ENCODE peak calls at places on chromosomes 11 and 22, in ten cellular contexts. C is brain microvascular endothelial cell, S is PC-9, E is GM23338, T is HCT116, U is tibial nerve, D is lung, R is DND-41, N is mesendoderm, O is ovary. J is an unnamed sample.
A peak's percentile ranks its signal among the peaks of the same experiment; 100 is the strongest.

GRCh38 chr22:37985751-37986281 is 1.5 kb upstream of the SOX10 start:
- DNase-seq in D (no peak), E (no peak), C (no peak), S (no peak), O (no peak), T (no peak), R (no peak), U (no peak), N (no peak), J (no peak)

GRCh38 chr11:7635137-7635536 is 38.2 kb downstream of the CYB5R2 start:
- DNase-seq in T (no peak), R (no peak), O (no peak), S (no peak), N (no peak), U (no peak), C (no peak), D (no peak), E (no peak), J (no peak)

GRCh38 chr11:61683961-61684869 is 4.0 kb downstream of the DAGLA start:
- DNase-seq in D (no peak), U (no peak), C (no peak), O (no peak), N (no peak), S (no peak), T (no peak), R (no peak), E (no peak), J (peak; percentile 42)

GRCh38 chr11:32884770-32885384 is 7.7 kb upstream of the QSER1 start:
- DNase-seq in D (no peak), C (peak; percentile 9), O (no peak), S (no peak), N (peak; percentile 53), U (no peak), E (peak; percentile 60), R (no peak), T (no peak), J (no peak)

GRCh38 chr22:37898441-37899181 is 7.5 kb upstream of the MICALL1 start:
- DNase-seq in S (peak; percentile 84), N (peak; percentile 51), U (no peak), R (no peak), E (peak; percentile 63), C (no peak), O (no peak), D (peak; percentile 41), T (no peak), J (peak; percentile 70)

GRCh38 chr11:29616611-29617010 is 400.2 kb downstream of the KCNA4 start:
- DNase-seq in E (no peak), N (no peak), T (no peak), S (no peak), C (peak; percentile 27), D (no peak), R (no peak), O (no peak), U (no peak), J (no peak)

GRCh38 chr11:73381589-73381988 is 5.4 kb downstream of the RELT start:
- DNase-seq in O (no peak), S (no peak), N (no peak), C (no peak), U (no peak), R (no peak), E (no peak), D (no peak), T (no peak), J (no peak)

GRCh38 chr22:27906241-27906640 is 12.8 kb downstream of the PITPNB start:
- DNase-seq in C (no peak), R (no peak), D (no peak), O (no peak), N (no peak), S (no peak), T (no peak), E (no peak), U (no peak), J (no peak)

GRCh38 chr11:119113716-119114115 is 6.6 kb downstream of the C2CD2L start:
- DNase-seq in S (no peak), C (no peak), N (no peak), R (no peak), U (no peak), O (no peak), D (no peak), E (no peak), T (no peak), J (no peak)

GRCh38 chr11:6022954-6023353 is 7.6 kb downstream of the OR56A1 start:
- DNase-seq in U (no peak), C (peak; percentile 3), R (peak; percentile 7), N (peak; percentile 73), D (no peak), T (peak; percentile 33), E (peak; percentile 79), O (no peak), S (no peak), J (peak; percentile 63)

GRCh38 chr11:70124321-70125061 is 46.4 kb downstream of the ANO1 start:
- DNase-seq in C (no peak), E (no peak), N (no peak), O (no peak), R (no peak), D (no peak), T (no peak), U (no peak), S (no peak), J (no peak)

GRCh38 chr22:49009359-49010063 is 818.2 kb downstream of the BRD1 start:
- DNase-seq in U (no peak), C (no peak), S (no peak), D (no peak), N (no peak), T (no peak), O (no peak), E (no peak), R (no peak), J (peak; percentile 12)

GRCh38 chr11:57306156-57306876 is 18.4 kb downstream of the TNKS1BP1 start:
- DNase-seq in C (no peak), R (no peak), E (no peak), T (no peak), N (no peak), D (no peak), U (no peak), O (no peak), S (no peak), J (no peak)

GRCh38 chr11:101127699-101128570 is 1.7 kb downstream of the PGR start:
- DNase-seq in S (no peak), R (no peak), U (no peak), N (peak; percentile 46), T (no peak), O (peak; percentile 69), C (no peak), E (peak; percentile 60), D (peak; percentile 28), J (peak; percentile 85)

GRCh38 chr11:101126551-101127347 is 2.9 kb downstream of the PGR start:
- DNase-seq in T (no peak), D (no peak), N (peak; percentile 35), U (peak; percentile 53), E (peak; percentile 59), O (peak; percentile 64), S (no peak), C (no peak), R (no peak), J (peak; percentile 67)

GRCh38 chr11:101128571-101129202 is 926 bp downstream of the PGR start:
- DNase-seq in C (no peak), D (no peak), R (no peak), O (peak; percentile 58), T (no peak), E (peak; percentile 46), U (no peak), N (no peak), S (no peak), J (no peak)

GRCh38 chr11:101129203-101129943 is at the start of gene PGR:
- DNase-seq in T (no peak), R (no peak), E (peak; percentile 55), C (no peak), U (peak; percentile 27), D (peak; percentile 49), O (peak; percentile 82), S (no peak), N (peak; percentile 42), J (peak; percentile 72)

GRCh38 chr11:101127348-101127698 is 2.3 kb downstream of the PGR start:
- DNase-seq in T (no peak), D (peak; percentile 29), S (no peak), C (no peak), O (peak; percentile 53), U (peak; percentile 14), N (peak; percentile 49), R (no peak), E (peak; percentile 56), J (peak; percentile 84)
- H3K27ac ChIP-seq in T (no peak overlapping the region), D (peak overlapping the region; percentile 87), S (no peak overlapping the region), C (no peak overlapping the region), O (peak overlapping the region; percentile 93), U (peak overlapping the region; percentile 71), N (no peak overlapping the region), R (no peak overlapping the region), E (no peak overlapping the region), J (no peak overlapping the region)

GRCh38 chr22:42991010-42991651 is 23.8 kb downstream of the PACSIN2 start:
- DNase-seq in E (no peak), T (no peak), N (no peak), R (no peak), O (no peak), S (peak; percentile 77), U (no peak), D (no peak), C (peak; percentile 81), J (no peak)
- H3K4me3 ChIP-seq in E (no peak overlapping the region), T (no peak overlapping the region), N (no peak overlapping the region), R (no peak overlapping the region), O (no peak overlapping the region), S (no peak overlapping the region), U (no peak overlapping the region), D (no peak overlapping the region), C (no peak overlapping the region), J (no peak overlapping the region)

DNA sequence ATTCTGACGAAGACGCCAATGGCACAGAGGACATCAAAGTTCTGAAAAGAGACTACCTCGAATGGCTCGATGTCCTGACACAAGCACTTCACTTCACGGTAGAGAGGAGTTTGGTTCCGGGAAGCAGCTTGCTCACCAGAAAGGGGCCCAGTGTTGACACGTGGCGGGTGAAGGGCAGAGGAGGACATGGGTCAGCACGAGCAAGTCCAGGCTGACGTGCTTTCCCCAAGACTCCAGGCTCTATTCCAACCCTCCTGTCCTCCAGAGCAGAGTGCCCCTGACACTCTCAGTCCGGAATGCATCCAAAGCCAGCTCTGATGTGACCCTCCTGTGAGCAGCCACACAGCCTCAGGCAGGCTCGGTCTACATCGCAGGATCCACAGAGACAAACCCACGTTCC is 77.5 kb upstream of the BID start:
- DNase-seq in S (no peak), T (no peak), D (no peak), C (no peak), O (no peak), E (no peak), U (no peak), N (no peak), R (no peak), J (no peak)
- H3K27ac ChIP-seq in S (no peak overlapping the region), T (no peak overlapping the region), D (peak overlapping the region; percentile 87), C (no peak overlapping the region), O (no peak overlapping the region), E (no peak overlapping the region), U (peak overlapping the region; percentile 74), N (no peak overlapping the region), R (no peak overlapping the region), J (no peak overlapping the region)

DNA sequence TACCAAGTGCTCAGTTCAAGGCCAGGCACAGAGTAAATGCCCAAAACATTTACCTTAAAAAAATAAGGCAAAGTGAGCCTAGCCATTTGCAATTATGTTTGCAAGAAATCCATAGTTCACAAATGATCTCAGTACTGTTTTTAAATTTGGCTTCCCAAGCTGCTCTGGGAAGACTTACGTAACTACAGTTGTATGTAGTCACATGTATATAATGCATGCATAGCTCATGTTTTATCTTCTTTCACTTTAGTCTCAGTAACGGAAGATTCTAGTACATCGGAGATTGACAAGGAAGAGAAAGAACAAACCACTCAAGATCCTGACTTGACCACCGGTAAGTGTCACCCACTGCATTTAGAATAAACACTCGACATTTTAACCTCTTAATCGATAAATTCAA is 18.2 kb upstream of the JHY start:
- DNase-seq in T (no peak), O (no peak), S (no peak), C (no peak), D (no peak), N (no peak), U (no peak), E (no peak), R (no peak), J (no peak)
- H3K4me3 ChIP-seq in T (no peak overlapping the region), O (no peak overlapping the region), S (no peak overlapping the region), C (no peak overlapping the region), D (no peak overlapping the region), N (no peak overlapping the region), U (no peak overlapping the region), E (no peak overlapping the region), R (no peak overlapping the region), J (no peak overlapping the region)